ENCODE peak calls at places on chromosome 22, in four cellular contexts. Q, O, Z and H are unnamed samples.

GRCh38 chr22:47219789-47220188 is 457.3 kb downstream of the TBC1D22A start:
- DNase-seq in Q (no peak), O (no peak), Z (no peak), H (no peak)

GRCh38 chr22:30286813-30287625 is 2.3 kb downstream of the CASTOR1 start:
- DNase-seq in Q (peak), O (no peak), Z (peak), H (peak)

GRCh38 chr22:42800731-42801536 is 56.1 kb downstream of the ARFGAP3 start:
- DNase-seq in Q (no peak), O (no peak), Z (no peak), H (no peak)

GRCh38 chr22:50581031-50581949 is 1.4 kb downstream of the CHKB start:
- DNase-seq in Q (no peak), O (no peak), Z (no peak), H (no peak)

GRCh38 chr22:37623075-37624016 is 14.7 kb downstream of the GGA1 start:
- DNase-seq in Q (peak), O (peak), Z (peak), H (peak)

GRCh38 chr22:30635273-30636225 is at the start of gene SLC35E4:
- DNase-seq in Q (peak), O (peak), Z (peak), H (peak)

GRCh38 chr22:31118046-31118820 is 4.5 kb upstream of the INPP5J start:
- DNase-seq in Q (no peak), O (no peak), Z (no peak), H (no peak)

GRCh38 chr22:42670921-42671709 is 21.9 kb upstream of the CYB5R3 start:
- DNase-seq in Q (no peak), O (peak), Z (no peak), H (no peak)

GRCh38 chr22:21078916-21079315 is 33.2 kb downstream of the LRRC74B start:
- DNase-seq in Q (no peak), O (no peak), Z (no peak), H (no peak)

GRCh38 chr22:20799449-20799848 is 25.5 kb downstream of the SERPIND1 start:
- DNase-seq in Q (no peak), O (no peak), Z (no peak), H (no peak)

GRCh38 chr22:50730013-50730891 is 7.8 kb upstream of the ACR start:
- DNase-seq in Q (no peak), O (no peak), Z (no peak), H (no peak)

GRCh38 chr22:38656256-38657148 is at the start of the genes CBY1 and FAM227A:
- DNase-seq in Q (peak), O (peak), Z (peak), H (peak)
- TF ChIP-seq CTCF in Q (no peak), O (no peak), Z (no peak), H (no peak)

GRCh38 chr22:23123804-23124254 is 18.0 kb downstream of the RSPH14 start:
- DNase-seq in Q (no peak), O (no peak), Z (no peak), H (no peak)
- TF ChIP-seq CTCF in Q (no peak), O (no peak), Z (no peak), H (no peak)

DNA sequence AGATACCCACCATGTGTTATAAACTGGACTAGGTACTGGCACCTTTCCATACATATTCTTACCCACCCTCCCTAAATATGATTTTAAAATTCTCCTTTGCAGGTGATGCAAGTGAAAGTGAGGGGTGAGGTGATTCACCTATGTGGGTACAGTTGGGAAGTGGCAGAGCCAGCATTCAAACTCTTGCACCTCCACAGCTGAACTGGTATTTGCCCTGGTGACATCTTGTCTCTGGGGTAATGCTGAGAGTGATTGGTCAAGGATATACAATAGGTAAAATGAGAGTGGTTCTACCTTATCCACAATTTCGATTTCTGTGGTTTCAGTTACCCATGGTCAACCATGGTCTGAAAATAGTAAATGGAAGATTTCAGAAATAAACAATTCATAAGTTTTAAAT is 288.2 kb downstream of the MIAT start:
- DNase-seq in Q (no peak), O (no peak), Z (no peak), H (no peak)
- TF ChIP-seq CTCF in Q (no peak), O (no peak), Z (no peak), H (no peak)

DNA sequence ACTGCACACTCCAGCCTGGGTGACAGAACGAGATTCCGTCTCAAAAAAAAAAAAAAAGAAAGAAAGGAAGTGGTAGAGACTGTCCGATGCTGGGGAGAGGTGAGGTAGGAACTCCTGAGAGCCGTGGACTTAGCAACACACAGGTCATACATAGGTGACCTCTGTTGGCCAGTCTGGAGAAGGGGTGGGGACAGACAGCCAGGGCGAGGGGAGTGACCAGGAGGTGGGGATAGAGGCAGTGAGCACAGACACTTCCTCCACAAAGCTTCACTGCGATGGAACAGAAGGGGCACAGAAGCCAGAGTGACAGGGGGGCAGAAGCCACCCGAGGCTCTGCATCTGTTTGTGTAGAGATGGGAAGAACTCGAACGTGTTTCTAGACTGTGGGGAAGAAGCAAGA is 47.1 kb downstream of the MYH9 start:
- DNase-seq in Q (no peak), O (no peak), Z (no peak), H (no peak)
- TF ChIP-seq CTCF in Q (no peak), O (peak), Z (no peak), H (no peak)